ENCODE peak calls at places on chromosomes 4 and X, in nine cellular contexts. One of them, this sample, is unnamed.

GRCh38 chr4:65063601-65064000 is 606.7 kb downstream of the EPHA5 start:
- DNase-seq in HFF-Myc: no peak
- DNase-seq in BE2C: no peak
- DNase-seq in Peyer's patch: no peak
- DNase-seq in cardiac muscle cell: no peak
- DNase-seq in foreskin fibroblast: no peak
- DNase-seq in colonic mucosa: no peak
- DNase-seq in GM23338: no peak
- DNase-seq in IMR-90: no peak
- DNase-seq in this sample: no peak

GRCh38 chrX:29491659-29492058 is 723.7 kb upstream of the MAGEB2 start:
- DNase-seq in HFF-Myc: no peak
- DNase-seq in BE2C: no peak
- DNase-seq in Peyer's patch: no peak
- DNase-seq in cardiac muscle cell: no peak
- DNase-seq in foreskin fibroblast: no peak
- DNase-seq in colonic mucosa: no peak
- DNase-seq in GM23338: no peak
- DNase-seq in IMR-90: no peak
- DNase-seq in this sample: no peak

GRCh38 chrX:54166915-54167314 is 16.1 kb downstream of the FAM120C start:
- DNase-seq in HFF-Myc: no peak
- DNase-seq in BE2C: no peak
- DNase-seq in Peyer's patch: no peak
- DNase-seq in cardiac muscle cell: peak
- DNase-seq in foreskin fibroblast: peak
- DNase-seq in colonic mucosa: no peak
- DNase-seq in GM23338: no peak
- DNase-seq in IMR-90: no peak
- DNase-seq in this sample: no peak

GRCh38 chrX:39725928-39726619 is 371.7 kb downstream of the BCOR start:
- DNase-seq in HFF-Myc: peak
- DNase-seq in BE2C: no peak
- DNase-seq in Peyer's patch: no peak
- DNase-seq in cardiac muscle cell: peak
- DNase-seq in foreskin fibroblast: peak
- DNase-seq in colonic mucosa: no peak
- DNase-seq in GM23338: no peak
- DNase-seq in IMR-90: peak
- DNase-seq in this sample: peak

GRCh38 chrX:69137911-69138310 is 27.3 kb downstream of the PJA1 start:
- DNase-seq in HFF-Myc: no peak
- DNase-seq in BE2C: no peak
- DNase-seq in Peyer's patch: no peak
- DNase-seq in cardiac muscle cell: peak
- DNase-seq in foreskin fibroblast: no peak
- DNase-seq in colonic mucosa: no peak
- DNase-seq in GM23338: no peak
- DNase-seq in IMR-90: no peak
- DNase-seq in this sample: no peak

GRCh38 chr4:139241086-139241783 is 38.8 kb downstream of the MGARP start:
- DNase-seq in HFF-Myc: no peak
- DNase-seq in BE2C: no peak
- DNase-seq in Peyer's patch: no peak
- DNase-seq in cardiac muscle cell: no peak
- DNase-seq in foreskin fibroblast: no peak
- DNase-seq in colonic mucosa: no peak
- DNase-seq in GM23338: peak
- DNase-seq in IMR-90: no peak
- DNase-seq in this sample: no peak

GRCh38 chr4:140308366-140309123 is 64.9 kb upstream of the SCOC start:
- DNase-seq in HFF-Myc: no peak
- DNase-seq in BE2C: no peak
- DNase-seq in Peyer's patch: no peak
- DNase-seq in cardiac muscle cell: peak
- DNase-seq in foreskin fibroblast: peak
- DNase-seq in colonic mucosa: peak
- DNase-seq in GM23338: no peak
- DNase-seq in IMR-90: peak
- DNase-seq in this sample: peak

GRCh38 chr4:56049428-56050212 is 100.9 kb downstream of the CEP135 start:
- DNase-seq in HFF-Myc: no peak
- DNase-seq in BE2C: peak
- DNase-seq in Peyer's patch: peak
- DNase-seq in cardiac muscle cell: peak
- DNase-seq in foreskin fibroblast: peak
- DNase-seq in colonic mucosa: peak
- DNase-seq in GM23338: peak
- DNase-seq in IMR-90: no peak
- DNase-seq in this sample: no peak

GRCh38 chr4:105147226-105148151 is 813 bp downstream of the TET2 start:
- DNase-seq in HFF-Myc: no peak
- DNase-seq in BE2C: peak
- DNase-seq in Peyer's patch: peak
- DNase-seq in cardiac muscle cell: peak
- DNase-seq in foreskin fibroblast: peak
- DNase-seq in colonic mucosa: peak
- DNase-seq in GM23338: peak
- DNase-seq in IMR-90: peak
- DNase-seq in this sample: no peak

GRCh38 chr4:10066704-10067651 is 45.7 kb upstream of the SLC2A9 start:
- DNase-seq in HFF-Myc: no peak
- DNase-seq in BE2C: no peak
- DNase-seq in Peyer's patch: no peak
- DNase-seq in cardiac muscle cell: no peak
- DNase-seq in foreskin fibroblast: no peak
- DNase-seq in colonic mucosa: no peak
- DNase-seq in GM23338: no peak
- DNase-seq in IMR-90: no peak
- DNase-seq in this sample: no peak

GRCh38 chrX:71871367-71871766 is 39.3 kb upstream of the NHSL2 start:
- DNase-seq in HFF-Myc: no peak
- DNase-seq in BE2C: no peak
- DNase-seq in Peyer's patch: no peak
- DNase-seq in cardiac muscle cell: peak
- DNase-seq in foreskin fibroblast: no peak
- DNase-seq in colonic mucosa: no peak
- DNase-seq in GM23338: no peak
- DNase-seq in IMR-90: peak
- DNase-seq in this sample: no peak

GRCh38 chr4:20592666-20593065 is 107.6 kb upstream of the PACRGL start:
- DNase-seq in HFF-Myc: no peak
- DNase-seq in BE2C: no peak
- DNase-seq in Peyer's patch: no peak
- DNase-seq in cardiac muscle cell: no peak
- DNase-seq in foreskin fibroblast: peak
- DNase-seq in colonic mucosa: no peak
- DNase-seq in GM23338: no peak
- DNase-seq in IMR-90: peak
- DNase-seq in this sample: peak

GRCh38 chr4:2714918-2715317 is 41.2 kb downstream of the TNIP2 start:
- DNase-seq in HFF-Myc: no peak
- DNase-seq in BE2C: no peak
- DNase-seq in Peyer's patch: no peak
- DNase-seq in cardiac muscle cell: peak
- DNase-seq in foreskin fibroblast: no peak
- DNase-seq in colonic mucosa: no peak
- DNase-seq in GM23338: no peak
- DNase-seq in IMR-90: no peak
- DNase-seq in this sample: no peak

GRCh38 chr4:2713337-2713736 is 42.8 kb downstream of the TNIP2 start:
- DNase-seq in HFF-Myc: no peak
- DNase-seq in BE2C: no peak
- DNase-seq in Peyer's patch: no peak
- DNase-seq in cardiac muscle cell: no peak
- DNase-seq in foreskin fibroblast: no peak
- DNase-seq in colonic mucosa: no peak
- DNase-seq in GM23338: no peak
- DNase-seq in IMR-90: no peak
- DNase-seq in this sample: no peak

GRCh38 chr4:2714071-2714770 is 41.9 kb downstream of the TNIP2 start:
- DNase-seq in HFF-Myc: no peak
- DNase-seq in BE2C: peak
- DNase-seq in Peyer's patch: no peak
- DNase-seq in cardiac muscle cell: peak
- DNase-seq in foreskin fibroblast: peak
- DNase-seq in colonic mucosa: no peak
- DNase-seq in GM23338: no peak
- DNase-seq in IMR-90: peak
- DNase-seq in this sample: no peak

GRCh38 chr4:2715426-2715825 is 40.7 kb downstream of the TNIP2 start:
- DNase-seq in HFF-Myc: no peak
- DNase-seq in BE2C: no peak
- DNase-seq in Peyer's patch: peak
- DNase-seq in cardiac muscle cell: no peak
- DNase-seq in foreskin fibroblast: no peak
- DNase-seq in colonic mucosa: no peak
- DNase-seq in GM23338: no peak
- DNase-seq in IMR-90: no peak
- DNase-seq in this sample: no peak

DNA sequence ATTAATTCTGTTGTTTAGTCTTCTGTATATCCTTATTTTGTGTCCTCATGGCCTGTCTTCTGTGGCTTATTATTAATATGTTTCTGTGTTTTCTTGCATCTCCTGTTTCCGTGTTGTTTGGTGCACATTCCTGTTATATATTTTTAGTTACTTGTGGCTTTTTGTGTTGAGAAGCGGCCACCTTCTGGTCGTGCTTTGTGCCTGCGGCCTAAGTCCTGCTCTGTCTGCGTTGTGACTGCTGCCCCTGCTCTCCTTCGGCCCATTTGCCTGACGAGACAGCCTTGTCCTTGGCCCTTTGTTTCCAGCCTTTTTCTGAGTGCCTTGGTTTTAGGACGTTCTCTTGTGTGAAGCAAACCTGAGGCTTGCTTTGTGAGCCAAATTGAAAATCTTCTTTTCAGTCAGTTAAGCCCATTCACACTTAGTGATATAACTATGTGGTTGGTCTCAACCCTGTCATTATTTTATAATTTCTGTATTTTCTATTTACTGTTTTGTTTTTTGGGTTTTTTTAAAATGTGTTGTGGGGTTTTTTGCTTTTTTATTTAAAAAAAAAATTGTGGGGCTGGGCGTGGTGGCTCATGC is 43.8 kb downstream of the TNIP2 start:
- DNase-seq in HFF-Myc: no peak
- DNase-seq in BE2C: no peak
- DNase-seq in Peyer's patch: peak
- DNase-seq in cardiac muscle cell: peak
- DNase-seq in foreskin fibroblast: peak
- DNase-seq in colonic mucosa: no peak
- DNase-seq in GM23338: peak
- DNase-seq in IMR-90: no peak
- DNase-seq in this sample: no peak
- TF ChIP-seq CTCF in HFF-Myc: no peak
- TF ChIP-seq CTCF in BE2C: peak
- TF ChIP-seq CTCF in Peyer's patch: no peak
- TF ChIP-seq CTCF in cardiac muscle cell: peak
- TF ChIP-seq CTCF in foreskin fibroblast: peak
- TF ChIP-seq CTCF in colonic mucosa: no peak
- TF ChIP-seq CTCF in GM23338: peak
- TF ChIP-seq CTCF in IMR-90: no peak
- TF ChIP-seq CTCF in this sample: peak

GRCh38 chrX:85111347-85111746 is 107.7 kb downstream of the APOOL start:
- DNase-seq in HFF-Myc: no peak
- DNase-seq in BE2C: no peak
- DNase-seq in Peyer's patch: no peak
- DNase-seq in cardiac muscle cell: peak
- DNase-seq in foreskin fibroblast: peak
- DNase-seq in colonic mucosa: peak
- DNase-seq in GM23338: peak
- DNase-seq in IMR-90: peak
- DNase-seq in this sample: no peak
- TF ChIP-seq CTCF in HFF-Myc: peak
- TF ChIP-seq CTCF in BE2C: peak
- TF ChIP-seq CTCF in Peyer's patch: peak
- TF ChIP-seq CTCF in cardiac muscle cell: peak
- TF ChIP-seq CTCF in foreskin fibroblast: peak
- TF ChIP-seq CTCF in colonic mucosa: peak
- TF ChIP-seq CTCF in GM23338: no peak
- TF ChIP-seq CTCF in IMR-90: peak
- TF ChIP-seq CTCF in this sample: peak

GRCh38 chrX:43940811-43941210 is 32.4 kb downstream of the NDP start:
- DNase-seq in HFF-Myc: no peak
- DNase-seq in BE2C: peak
- DNase-seq in Peyer's patch: no peak
- DNase-seq in cardiac muscle cell: peak
- DNase-seq in foreskin fibroblast: peak
- DNase-seq in colonic mucosa: no peak
- DNase-seq in GM23338: peak
- DNase-seq in IMR-90: peak
- DNase-seq in this sample: no peak

DNA sequence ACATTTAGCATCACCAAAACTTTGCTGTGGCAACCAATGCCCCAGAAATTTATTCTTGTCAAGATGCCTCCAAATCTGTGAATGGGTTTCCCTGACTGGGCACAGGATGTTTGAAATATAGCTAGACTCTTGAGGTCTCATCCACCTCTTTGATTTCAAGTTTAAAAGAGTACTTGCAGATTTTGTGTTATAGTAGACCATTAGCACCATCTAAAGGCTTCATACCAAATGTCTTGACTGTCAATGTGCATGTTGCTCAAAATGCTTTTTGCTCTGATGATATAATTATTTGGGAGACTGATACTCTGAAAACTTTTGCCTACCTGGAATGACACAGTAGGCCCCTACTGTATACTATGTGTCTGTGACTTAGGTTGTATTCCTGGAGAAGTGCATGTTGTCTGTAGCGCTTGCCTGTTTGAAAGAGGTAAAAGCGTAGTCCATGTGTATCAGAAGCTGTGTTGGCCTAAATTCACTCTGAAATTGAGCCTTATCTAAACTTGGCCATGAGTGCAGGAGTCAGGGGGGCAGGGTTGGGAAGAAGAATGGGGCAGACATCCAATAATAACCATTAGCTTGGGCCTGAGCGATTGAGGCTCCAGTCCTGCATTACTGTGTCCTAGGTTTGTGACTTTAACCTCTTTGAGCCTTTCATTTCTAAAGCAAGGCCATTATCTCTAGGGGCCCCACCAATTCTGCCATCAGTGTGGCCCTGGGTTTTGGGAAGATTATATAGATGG is 33.8 kb downstream of the NDP start:
- DNase-seq in HFF-Myc: no peak
- DNase-seq in BE2C: no peak
- DNase-seq in Peyer's patch: no peak
- DNase-seq in cardiac muscle cell: peak
- DNase-seq in foreskin fibroblast: peak
- DNase-seq in colonic mucosa: no peak
- DNase-seq in GM23338: no peak
- DNase-seq in IMR-90: peak
- DNase-seq in this sample: no peak
- TF ChIP-seq CTCF in HFF-Myc: no peak
- TF ChIP-seq CTCF in BE2C: no peak
- TF ChIP-seq CTCF in Peyer's patch: peak
- TF ChIP-seq CTCF in cardiac muscle cell: peak
- TF ChIP-seq CTCF in foreskin fibroblast: no peak
- TF ChIP-seq CTCF in colonic mucosa: no peak
- TF ChIP-seq CTCF in GM23338: no peak
- TF ChIP-seq CTCF in IMR-90: no peak
- TF ChIP-seq CTCF in this sample: no peak

GRCh38 chrX:49165901-49166881 is 3.6 kb downstream of the MAGIX start:
- DNase-seq in HFF-Myc: no peak
- DNase-seq in BE2C: peak
- DNase-seq in Peyer's patch: peak
- DNase-seq in cardiac muscle cell: peak
- DNase-seq in foreskin fibroblast: peak
- DNase-seq in colonic mucosa: peak
- DNase-seq in GM23338: peak
- DNase-seq in IMR-90: peak
- DNase-seq in this sample: no peak
- TF ChIP-seq CTCF in HFF-Myc: peak
- TF ChIP-seq CTCF in BE2C: peak
- TF ChIP-seq CTCF in Peyer's patch: peak
- TF ChIP-seq CTCF in cardiac muscle cell: no peak
- TF ChIP-seq CTCF in foreskin fibroblast: no peak
- TF ChIP-seq CTCF in colonic mucosa: no peak
- TF ChIP-seq CTCF in GM23338: peak
- TF ChIP-seq CTCF in IMR-90: no peak
- TF ChIP-seq CTCF in this sample: no peak

This sample was measured in AG04450.